ENCODE peak calls at places on chromosome 7, in six cellular contexts. One of them, this sample, is unnamed.

GRCh38 chr7:5234852-5235831 is 45.1 kb downstream of the WIPI2 start:
- DNase-seq in naive thymus-derived CD8-positive, alpha-beta T cell: no peak
- DNase-seq in Right ventricle myocardium superior: no peak
- DNase-seq in endothelial cell of umbilical vein: no peak
- DNase-seq in HCT116: no peak
- DNase-seq in AG04450: no peak
- DNase-seq in this sample: no peak

GRCh38 chr7:139016931-139017511 is 18.8 kb downstream of the ZC3HAV1L start:
- DNase-seq in naive thymus-derived CD8-positive, alpha-beta T cell: peak; percentile 61
- DNase-seq in Right ventricle myocardium superior: peak; percentile 51
- DNase-seq in endothelial cell of umbilical vein: peak; percentile 71
- DNase-seq in HCT116: peak; percentile 54
- DNase-seq in AG04450: peak; percentile 41
- DNase-seq in this sample: peak; percentile 77

GRCh38 chr7:101943889-101944605 is 126.6 kb downstream of the CUX1 start:
- DNase-seq in naive thymus-derived CD8-positive, alpha-beta T cell: no peak
- DNase-seq in Right ventricle myocardium superior: peak; percentile 20
- DNase-seq in endothelial cell of umbilical vein: no peak
- DNase-seq in HCT116: no peak
- DNase-seq in AG04450: no peak
- DNase-seq in this sample: no peak

GRCh38 chr7:21580073-21580521 is 37.3 kb downstream of the DNAH11 start:
- DNase-seq in naive thymus-derived CD8-positive, alpha-beta T cell: no peak
- DNase-seq in Right ventricle myocardium superior: no peak
- DNase-seq in endothelial cell of umbilical vein: peak; percentile 53
- DNase-seq in HCT116: no peak
- DNase-seq in AG04450: peak; percentile 3
- DNase-seq in this sample: peak; percentile 68

GRCh38 chr7:43582503-43583423 is at the start of gene STK17A:
- DNase-seq in naive thymus-derived CD8-positive, alpha-beta T cell: peak; percentile 97
- DNase-seq in Right ventricle myocardium superior: peak; percentile 94
- DNase-seq in endothelial cell of umbilical vein: peak; percentile 92
- DNase-seq in HCT116: peak; percentile 83
- DNase-seq in AG04450: peak; percentile 79
- DNase-seq in this sample: peak; percentile 87

GRCh38 chr7:156334636-156335035 is 305.9 kb upstream of the RNF32 start:
- DNase-seq in naive thymus-derived CD8-positive, alpha-beta T cell: no peak
- DNase-seq in Right ventricle myocardium superior: no peak
- DNase-seq in endothelial cell of umbilical vein: no peak
- DNase-seq in HCT116: no peak
- DNase-seq in AG04450: no peak
- DNase-seq in this sample: no peak

GRCh38 chr7:158591944-158592343 is 4.3 kb upstream of the PTPRN2 start:
- DNase-seq in naive thymus-derived CD8-positive, alpha-beta T cell: no peak
- DNase-seq in Right ventricle myocardium superior: no peak
- DNase-seq in endothelial cell of umbilical vein: no peak
- DNase-seq in HCT116: no peak
- DNase-seq in AG04450: no peak
- DNase-seq in this sample: no peak

GRCh38 chr7:43577485-43577951 is 5.4 kb upstream of the STK17A start:
- DNase-seq in naive thymus-derived CD8-positive, alpha-beta T cell: no peak
- DNase-seq in Right ventricle myocardium superior: no peak
- DNase-seq in endothelial cell of umbilical vein: no peak
- DNase-seq in HCT116: no peak
- DNase-seq in AG04450: no peak
- DNase-seq in this sample: peak; percentile 71

GRCh38 chr7:75756340-75757297 is 15.4 kb downstream of the CCL26 start:
- DNase-seq in naive thymus-derived CD8-positive, alpha-beta T cell: no peak
- DNase-seq in Right ventricle myocardium superior: no peak
- DNase-seq in endothelial cell of umbilical vein: peak; percentile 64
- DNase-seq in HCT116: peak; percentile 22
- DNase-seq in AG04450: no peak
- DNase-seq in this sample: peak; percentile 58

GRCh38 chr7:102258073-102258748 is 28.5 kb upstream of the SH2B2 start:
- DNase-seq in naive thymus-derived CD8-positive, alpha-beta T cell: no peak
- DNase-seq in Right ventricle myocardium superior: no peak
- DNase-seq in endothelial cell of umbilical vein: no peak
- DNase-seq in HCT116: no peak
- DNase-seq in AG04450: no peak
- DNase-seq in this sample: no peak

GRCh38 chr7:5211730-5212482 is 21.9 kb downstream of the WIPI2 start:
- DNase-seq in naive thymus-derived CD8-positive, alpha-beta T cell: no peak
- DNase-seq in Right ventricle myocardium superior: no peak
- DNase-seq in endothelial cell of umbilical vein: no peak
- DNase-seq in HCT116: no peak
- DNase-seq in AG04450: no peak
- DNase-seq in this sample: no peak